ENCODE peak calls at places on chromosome 10, in eight cellular contexts. V is heart right ventricle; A is A549; W is naive thymus-derived CD4-positive, alpha-beta T cell; O is stomach; R is IMR-90; L is neural progenitor cell; Q is ascending aorta. Z is an unnamed sample.

GRCh38 chr10:12835709-12836108 is 165.8 kb downstream of the CCDC3 start:
- DNase-seq in V (no peak), A (no peak), W (no peak), O (no peak), R (peak; percentile 71), L (no peak), Q (peak; percentile 8), Z (no peak)

GRCh38 chr10:118459642-118460193 is 117.6 kb upstream of the FAM204A start:
- DNase-seq in V (peak; percentile 26), A (peak; percentile 61), W (peak; percentile 14), O (peak; percentile 59), R (peak; percentile 39), L (peak; percentile 88), Q (peak; percentile 70), Z (peak; percentile 75)

GRCh38 chr10:72320676-72321247 is 34.0 kb downstream of the DNAJB12 start:
- DNase-seq in V (no peak), A (peak; percentile 98), W (peak; percentile 64), O (peak; percentile 62), R (peak; percentile 99), L (peak; percentile 67), Q (peak; percentile 92), Z (peak; percentile 93)

GRCh38 chr10:21173964-21174669 is 277.0 kb upstream of the NEBL start:
- DNase-seq in V (peak; percentile 45), A (peak; percentile 82), W (no peak), O (peak; percentile 80), R (no peak), L (peak; percentile 69), Q (peak; percentile 62), Z (no peak)

GRCh38 chr10:49164587-49165188 is 23.5 kb downstream of the TMEM273 start:
- DNase-seq in V (no peak), A (peak; percentile 45), W (no peak), O (no peak), R (peak; percentile 35), L (peak; percentile 72), Q (no peak), Z (no peak)

GRCh38 chr10:118504044-118504944 is 91.2 kb downstream of the PRLHR start:
- DNase-seq in V (no peak), A (peak; percentile 77), W (no peak), O (no peak), R (peak; percentile 3), L (peak; percentile 62), Q (no peak), Z (no peak)

GRCh38 chr10:118922226-118922625 is 107.3 kb upstream of the NANOS1 start:
- DNase-seq in V (no peak), A (no peak), W (no peak), O (no peak), R (no peak), L (no peak), Q (no peak), Z (peak; percentile 13)

GRCh38 chr10:6239213-6239991 is 36.7 kb downstream of the PFKFB3 start:
- DNase-seq in V (no peak), A (peak; percentile 98), W (no peak), O (peak; percentile 42), R (peak; percentile 99), L (no peak), Q (peak; percentile 80), Z (no peak)

GRCh38 chr10:24866615-24867583 is 85.5 kb downstream of the PRTFDC1 start:
- DNase-seq in V (peak; percentile 52), A (peak; percentile 58), W (no peak), O (peak; percentile 41), R (peak; percentile 87), L (no peak), Q (no peak), Z (peak; percentile 70)

GRCh38 chr10:47029181-47029971 is 118.1 kb downstream of the PTPN20 start:
- DNase-seq in V (no peak), A (no peak), W (no peak), O (peak; percentile 19), R (no peak), L (no peak), Q (peak; percentile 55), Z (peak; percentile 58)

GRCh38 chr10:113532724-113533123 is 20.1 kb upstream of the HABP2 start:
- DNase-seq in V (no peak), A (no peak), W (no peak), O (no peak), R (no peak), L (no peak), Q (peak; percentile 35), Z (no peak)

GRCh38 chr10:104040862-104041789 is 44.6 kb downstream of the COL17A1 start:
- DNase-seq in V (no peak), A (no peak), W (no peak), O (no peak), R (no peak), L (no peak), Q (peak; percentile 35), Z (peak; percentile 53)

DNA sequence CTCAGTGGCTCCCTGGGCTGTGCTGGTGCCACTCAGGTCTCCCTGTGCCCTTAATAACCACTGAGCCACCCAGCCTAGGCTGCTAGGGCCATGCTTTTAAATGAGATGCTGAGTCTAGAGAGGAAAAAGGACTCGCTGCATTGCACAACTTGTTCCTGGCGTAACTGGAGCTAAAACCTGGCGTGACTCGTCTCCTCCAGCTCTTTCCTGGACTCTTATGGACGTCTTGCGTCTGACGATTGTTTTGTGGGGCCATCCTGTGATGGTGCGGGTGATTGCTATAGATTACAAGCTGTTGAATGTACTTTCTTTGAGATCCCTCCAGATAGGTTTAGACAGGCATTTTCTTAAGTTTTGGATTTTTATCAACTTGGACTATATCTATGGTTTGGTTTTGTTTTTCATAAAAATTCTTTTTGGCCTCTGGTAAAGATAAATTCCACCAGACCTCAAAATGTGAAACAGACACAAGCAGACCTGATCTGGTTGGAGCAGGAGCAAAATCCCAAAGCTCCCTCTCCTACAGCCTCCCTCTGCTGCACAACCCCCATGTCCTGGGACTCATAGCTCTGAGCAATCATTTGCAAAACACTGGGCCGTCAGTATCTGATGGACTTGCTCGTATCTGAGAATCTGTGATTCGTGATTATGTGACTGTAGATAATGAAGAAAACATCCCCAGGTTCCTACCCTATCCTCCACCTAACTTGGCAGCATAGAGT is 230.3 kb downstream of the ARHGAP12 start:
- DNase-seq in V (no peak), A (no peak), W (no peak), O (no peak), R (peak; percentile 91), L (no peak), Q (peak; percentile 94), Z (peak; percentile 93)
- H3K4me1 ChIP-seq in V (peaks cover 87% of the 10 kb centered on the region), A (no peaks in the 10 kb centered on the region), W (no peaks in the 10 kb centered on the region), O (peaks cover 76% of the 10 kb centered on the region), R (peaks cover 30% of the 10 kb centered on the region), L (peaks cover 29% of the 10 kb centered on the region), Q (peaks cover 52% of the 10 kb centered on the region), Z (peaks cover 3% of the 10 kb centered on the region)

DNA sequence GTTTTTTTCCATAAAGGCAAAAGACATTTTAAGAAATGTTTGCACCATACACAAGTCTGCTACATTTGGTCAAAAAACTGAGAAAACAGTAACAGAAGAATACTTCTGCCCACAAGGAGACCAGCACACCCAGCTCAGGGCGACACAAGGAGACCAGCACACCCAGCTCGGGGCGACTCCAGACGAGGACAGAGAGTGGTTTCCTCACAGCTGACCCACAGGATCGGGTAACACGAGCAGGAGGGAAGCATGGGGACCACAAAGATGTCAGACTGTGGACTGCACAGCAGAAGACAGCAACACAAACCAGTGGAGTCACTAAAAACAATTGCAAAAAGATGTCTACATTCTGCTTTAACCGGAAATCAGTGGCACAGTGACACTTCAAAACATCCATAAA is 237.6 kb downstream of the DIP2C start:
- DNase-seq in V (no peak), A (no peak), W (no peak), O (no peak), R (no peak), L (no peak), Q (no peak), Z (no peak)
- H3K4me1 ChIP-seq in V (peaks cover 20% of the 10 kb centered on the region), A (peaks cover 11% of the 10 kb centered on the region), W (peaks cover 25% of the 10 kb centered on the region), O (peaks cover 52% of the 10 kb centered on the region), R (peaks cover 9% of the 10 kb centered on the region), L (peaks cover 18% of the 10 kb centered on the region), Q (peaks cover 12% of the 10 kb centered on the region), Z (peaks cover 19% of the 10 kb centered on the region)

GRCh38 chr10:102672822-102673200 is 28.5 kb downstream of the TRIM8 start:
- DNase-seq in V (no peak), A (no peak), W (no peak), O (no peak), R (no peak), L (no peak), Q (no peak), Z (no peak)
- H3K4me1 ChIP-seq in V (peaks cover 90% of the 10 kb centered on the region), A (peaks cover 23% of the 10 kb centered on the region), W (peaks cover 18% of the 10 kb centered on the region), O (peaks cover 86% of the 10 kb centered on the region), R (peaks cover 46% of the 10 kb centered on the region), L (peaks cover 57% of the 10 kb centered on the region), Q (peaks cover 33% of the 10 kb centered on the region), Z (peaks cover 93% of the 10 kb centered on the region)

GRCh38 chr10:124665091-124665490 is 79.1 kb downstream of the FAM53B start:
- DNase-seq in V (no peak), A (no peak), W (no peak), O (no peak), R (no peak), L (no peak), Q (no peak), Z (no peak)

GRCh38 chr10:124665980-124666379 is 78.2 kb downstream of the FAM53B start:
- DNase-seq in V (no peak), A (no peak), W (no peak), O (no peak), R (no peak), L (no peak), Q (no peak), Z (no peak)

GRCh38 chr10:124667425-124668130 is 76.6 kb downstream of the FAM53B start:
- DNase-seq in V (no peak), A (no peak), W (no peak), O (no peak), R (no peak), L (no peak), Q (no peak), Z (no peak)

GRCh38 chr10:124665558-124665957 is 78.6 kb downstream of the FAM53B start:
- DNase-seq in V (no peak), A (peak; percentile 25), W (no peak), O (no peak), R (peak; percentile 66), L (no peak), Q (no peak), Z (no peak)

GRCh38 chr10:124666494-124666893 is 77.7 kb downstream of the FAM53B start:
- DNase-seq in V (no peak), A (no peak), W (no peak), O (no peak), R (no peak), L (no peak), Q (no peak), Z (no peak)
- H3K4me1 ChIP-seq in V (peaks cover 83% of the 10 kb centered on the region), A (peaks cover 11% of the 10 kb centered on the region), W (peaks cover 66% of the 10 kb centered on the region), O (peaks cover 62% of the 10 kb centered on the region), R (peaks cover 7% of the 10 kb centered on the region), L (peaks cover 24% of the 10 kb centered on the region), Q (no peaks in the 10 kb centered on the region), Z (peaks cover 60% of the 10 kb centered on the region)

DNA sequence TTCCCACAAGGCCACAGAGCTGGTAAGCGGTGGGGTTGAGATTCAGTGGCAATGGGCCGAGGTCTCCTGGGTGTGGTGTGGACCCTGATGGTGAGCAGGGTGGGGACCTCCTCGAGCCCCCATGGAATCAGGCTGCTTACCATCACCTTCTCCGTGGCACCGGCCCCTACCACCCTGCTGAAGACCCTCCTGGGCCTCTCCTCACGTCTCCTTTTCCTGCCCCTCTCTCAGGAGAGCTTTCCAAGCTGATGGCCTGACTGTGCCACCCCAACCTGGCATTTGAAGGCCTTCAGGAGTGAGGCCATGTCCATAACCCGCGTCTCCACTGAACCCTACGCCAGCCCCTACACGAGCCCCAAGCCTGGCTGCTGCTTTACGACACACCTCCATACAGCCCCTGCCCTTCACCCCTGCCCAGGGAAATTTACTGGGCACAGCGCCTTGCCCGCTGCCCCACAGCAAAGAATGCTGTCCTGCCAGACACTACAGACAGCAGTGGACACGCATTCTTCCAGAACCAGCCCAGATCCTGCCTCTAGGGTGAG is 55.4 kb downstream of the ZRANB1 start:
- DNase-seq in V (no peak), A (no peak), W (no peak), O (no peak), R (no peak), L (no peak), Q (peak; percentile 62), Z (peak; percentile 51)
- H3K4me1 ChIP-seq in V (peaks cover 53% of the 10 kb centered on the region), A (no peaks in the 10 kb centered on the region), W (no peaks in the 10 kb centered on the region), O (peaks cover 48% of the 10 kb centered on the region), R (peaks cover 32% of the 10 kb centered on the region), L (peaks cover 15% of the 10 kb centered on the region), Q (peaks cover 52% of the 10 kb centered on the region), Z (no peaks in the 10 kb centered on the region)